ENCODE peak calls at places on chromosomes 5 and 9, in six cellular contexts. P, R, G, V, O and W are unnamed samples.

GRCh38 chr9:91116226-91116625 is 245.5 kb downstream of the AUH start:
- DNase-seq in G (no peak), O (no peak), R (no peak), V (no peak), P (peak), W (no peak)

GRCh38 chr9:4832786-4833579 is 40.2 kb downstream of the RCL1 start:
- DNase-seq in G (no peak), R (no peak), V (peak), P (peak), O (no peak), W (no peak)

GRCh38 chr5:137014731-137015130 is 484.4 kb downstream of the SPOCK1 start:
- DNase-seq in P (no peak), R (no peak), G (no peak), O (no peak), V (no peak), W (no peak)

GRCh38 chr9:105243015-105243686 is 1.3 kb upstream of the SLC44A1 start:
- DNase-seq in G (no peak), P (peak), O (no peak), V (peak), R (no peak), W (no peak)

GRCh38 chr5:39187873-39188731 is 31.3 kb downstream of the FYB1 start:
- DNase-seq in P (no peak), O (no peak), R (no peak), G (no peak), V (no peak), W (no peak)

GRCh38 chr9:129596541-129597328 is 24.2 kb downstream of the C9orf50 start:
- DNase-seq in R (no peak), G (peak), V (no peak), P (peak), O (no peak), W (no peak)

GRCh38 chr9:113695901-113696300 is 180.2 kb upstream of the ZNF618 start:
- DNase-seq in P (no peak), V (no peak), R (no peak), O (no peak), G (no peak), W (no peak)

GRCh38 chr9:75083188-75083976 is 4.6 kb downstream of the NMRK1 start:
- DNase-seq in P (no peak), O (no peak), R (no peak), G (no peak), V (no peak), W (peak)

GRCh38 chr9:87601175-87601574 is 103.5 kb downstream of the DAPK1 start:
- DNase-seq in V (no peak), R (peak), P (no peak), G (no peak), O (no peak), W (no peak)

GRCh38 chr5:168658394-168658793 is 79.2 kb upstream of the PANK3 start:
- DNase-seq in G (no peak), V (no peak), R (no peak), P (no peak), O (no peak), W (no peak)

GRCh38 chr5:14936588-14936987 is 65.0 kb upstream of the ANKH start:
- DNase-seq in O (no peak), V (no peak), R (no peak), G (no peak), P (no peak), W (no peak)

GRCh38 chr5:92147263-92147662 is 764.1 kb upstream of the ARRDC3 start:
- DNase-seq in O (peak), G (peak), R (no peak), V (no peak), P (no peak), W (no peak)

GRCh38 chr5:35877655-35878054 is 21.0 kb downstream of the IL7R start:
- DNase-seq in V (no peak), G (no peak), O (no peak), R (no peak), P (no peak), W (no peak)

GRCh38 chr5:165757756-165758155 is 2252.3 kb downstream of the MAT2B start:
- DNase-seq in O (no peak), G (no peak), V (no peak), P (no peak), R (peak), W (no peak)

GRCh38 chr5:171861383-171861782 is 75.8 kb downstream of the SMIM23 start:
- DNase-seq in O (no peak), V (no peak), P (peak), R (no peak), G (no peak), W (no peak)

GRCh38 chr5:66742083-66742895 is 146.1 kb downstream of the MAST4 start:
- DNase-seq in G (no peak), V (no peak), O (no peak), R (peak), P (peak), W (no peak)

GRCh38 chr5:68522863-68523262 is 307.3 kb downstream of the PIK3R1 start:
- DNase-seq in G (no peak), O (no peak), V (no peak), P (peak), R (no peak), W (no peak)

GRCh38 chr5:154989641-154990040 is 23.9 kb upstream of the KIF4B start:
- DNase-seq in R (no peak), G (no peak), P (no peak), V (no peak), O (no peak), W (no peak)

GRCh38 chr5:8396756-8397155 is 527.8 kb downstream of the MTRR start:
- DNase-seq in V (no peak), R (no peak), O (no peak), P (peak), G (no peak), W (no peak)

GRCh38 chr5:57438162-57438561 is 44.4 kb downstream of the ACTBL2 start:
- DNase-seq in P (no peak), R (no peak), O (no peak), G (no peak), V (no peak), W (no peak)

GRCh38 chr5:137146402-137146889 is 352.7 kb downstream of the SPOCK1 start:
- DNase-seq in P (peak), O (no peak), G (no peak), R (peak), V (peak), W (no peak)

GRCh38 chr9:129343697-129344375 is 165.8 kb upstream of the IER5L start:
- DNase-seq in V (no peak), O (no peak), G (no peak), R (no peak), P (no peak), W (no peak)